ENCODE peak calls at places on chromosomes 5 and 9, in ten cellular contexts. A is body of pancreas; Z is neural crest cell; O is A549; L is B cell; P is GM12865; H is CD4-positive, alpha-beta T cell; X is adrenal gland; E is testis; N is progenitor cell of endocrine pancreas. T is an unnamed sample.

GRCh38 chr9:14209399-14209990 is 104.4 kb downstream of the NFIB start:
- DNase-seq in A (peak), Z (no peak), O (no peak), L (no peak), P (no peak), H (no peak), X (no peak), E (no peak), N (no peak), T (no peak)

GRCh38 chr9:70587143-70587710 is 172.8 kb upstream of the KLF9 start:
- DNase-seq in A (no peak), Z (no peak), O (no peak), L (no peak), P (no peak), H (no peak), X (no peak), E (no peak), N (no peak), T (no peak)

GRCh38 chr9:11973011-11973410 is 720.2 kb upstream of the TYRP1 start:
- DNase-seq in A (no peak), Z (no peak), O (no peak), L (no peak), P (no peak), H (no peak), X (no peak), E (no peak), N (no peak), T (no peak)

GRCh38 chr5:113240951-113241726 is 193.7 kb downstream of the TSSK1B start:
- DNase-seq in A (no peak), Z (no peak), O (no peak), L (no peak), P (no peak), H (no peak), X (no peak), E (no peak), N (no peak), T (no peak)

GRCh38 chr9:108687360-108687981 is 168.3 kb downstream of the ACTL7B start:
- DNase-seq in A (no peak), Z (no peak), O (no peak), L (no peak), P (peak), H (no peak), X (no peak), E (no peak), N (no peak), T (no peak)

GRCh38 chr9:93814561-93814960 is 140.6 kb downstream of the BARX1 start:
- DNase-seq in A (no peak), Z (no peak), O (no peak), L (no peak), P (no peak), H (no peak), X (no peak), E (no peak), N (no peak), T (no peak)

GRCh38 chr9:77954619-77955018 is 77.0 kb downstream of the GNAQ start:
- DNase-seq in A (no peak), Z (no peak), O (no peak), L (no peak), P (no peak), H (no peak), X (no peak), E (no peak), N (no peak), T (no peak)

GRCh38 chr9:14326264-14326826 is 12.4 kb upstream of the NFIB start:
- DNase-seq in A (no peak), Z (no peak), O (no peak), L (no peak), P (peak), H (no peak), X (no peak), E (no peak), N (no peak), T (no peak)

GRCh38 chr9:126471084-126471611 is 142.6 kb upstream of the LMX1B start:
- DNase-seq in A (peak), Z (no peak), O (no peak), L (peak), P (peak), H (peak), X (peak), E (peak), N (no peak), T (peak)

GRCh38 chr5:161547573-161548471 is 1.3 kb upstream of the GABRB2 start:
- DNase-seq in A (peak), Z (peak), O (no peak), L (no peak), P (peak), H (no peak), X (peak), E (peak), N (peak), T (no peak)

GRCh38 chr9:126615251-126615790 is 1.6 kb downstream of the LMX1B start:
- DNase-seq in A (peak), Z (no peak), O (no peak), L (no peak), P (peak), H (peak), X (no peak), E (no peak), N (no peak), T (no peak)

GRCh38 chr9:131657890-131658752 is 81.8 kb downstream of the RAPGEF1 start:
- DNase-seq in A (no peak), Z (no peak), O (peak), L (peak), P (no peak), H (no peak), X (peak), E (no peak), N (no peak), T (peak)

DNA sequence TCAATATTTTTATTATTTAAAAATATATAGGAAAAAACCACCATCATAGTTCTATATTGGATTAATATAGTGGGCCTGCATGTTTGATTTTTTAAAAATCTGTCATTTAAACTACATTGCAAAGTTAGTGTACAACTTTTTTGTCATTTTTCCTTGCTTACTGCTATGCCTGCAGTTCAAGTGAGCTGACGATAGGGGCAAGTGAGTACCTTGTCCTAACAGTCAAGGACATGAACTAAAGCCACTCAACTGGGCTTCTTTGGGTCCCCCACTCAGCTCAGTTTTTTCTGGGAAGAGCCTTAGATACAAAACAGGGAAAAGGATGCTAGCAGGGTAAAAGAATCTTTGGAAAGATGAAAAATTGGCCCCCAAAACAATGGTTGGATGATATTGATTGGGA is 269.9 kb downstream of the MAN2A1 start:
- DNase-seq in A (no peak), Z (no peak), O (no peak), L (no peak), P (peak), H (no peak), X (no peak), E (no peak), N (no peak), T (no peak)
- TF ChIP-seq CTCF in A (peak), Z (peak), O (no peak), L (no peak), P (peak), H (no peak), X (peak), E (no peak), N (peak), T (no peak)

DNA sequence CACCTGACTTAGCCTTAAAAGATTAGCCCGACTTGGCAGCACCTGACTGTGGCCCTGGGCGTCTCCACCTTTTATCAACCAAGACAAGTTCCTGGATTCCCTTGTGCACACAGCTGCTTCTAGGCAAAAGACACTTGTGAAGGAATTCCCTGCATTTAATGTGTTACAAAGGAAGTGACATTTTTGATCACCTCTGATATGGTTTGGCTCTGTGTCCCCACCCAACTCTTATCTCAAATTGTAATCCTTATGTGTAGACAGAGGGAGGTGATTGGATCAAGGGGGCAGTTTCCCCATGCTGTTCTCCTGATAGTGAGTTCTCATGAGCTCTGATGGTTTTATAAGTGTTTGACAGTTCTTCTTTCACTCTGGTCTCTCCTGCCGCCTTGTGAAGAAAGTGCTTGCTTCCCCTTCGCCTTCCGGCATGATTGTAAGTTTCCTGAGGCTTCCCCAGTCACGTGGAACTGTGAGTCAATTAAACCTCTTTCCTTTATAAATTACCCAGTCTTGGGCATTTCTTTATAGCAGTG is 2.6 kb upstream of the CPEB4 start:
- DNase-seq in A (peak), Z (no peak), O (no peak), L (peak), P (peak), H (no peak), X (peak), E (no peak), N (no peak), T (peak)
- TF ChIP-seq CTCF in A (no peak), Z (no peak), O (no peak), L (no peak), P (no peak), H (no peak), X (no peak), E (no peak), N (no peak), T (no peak)

DNA sequence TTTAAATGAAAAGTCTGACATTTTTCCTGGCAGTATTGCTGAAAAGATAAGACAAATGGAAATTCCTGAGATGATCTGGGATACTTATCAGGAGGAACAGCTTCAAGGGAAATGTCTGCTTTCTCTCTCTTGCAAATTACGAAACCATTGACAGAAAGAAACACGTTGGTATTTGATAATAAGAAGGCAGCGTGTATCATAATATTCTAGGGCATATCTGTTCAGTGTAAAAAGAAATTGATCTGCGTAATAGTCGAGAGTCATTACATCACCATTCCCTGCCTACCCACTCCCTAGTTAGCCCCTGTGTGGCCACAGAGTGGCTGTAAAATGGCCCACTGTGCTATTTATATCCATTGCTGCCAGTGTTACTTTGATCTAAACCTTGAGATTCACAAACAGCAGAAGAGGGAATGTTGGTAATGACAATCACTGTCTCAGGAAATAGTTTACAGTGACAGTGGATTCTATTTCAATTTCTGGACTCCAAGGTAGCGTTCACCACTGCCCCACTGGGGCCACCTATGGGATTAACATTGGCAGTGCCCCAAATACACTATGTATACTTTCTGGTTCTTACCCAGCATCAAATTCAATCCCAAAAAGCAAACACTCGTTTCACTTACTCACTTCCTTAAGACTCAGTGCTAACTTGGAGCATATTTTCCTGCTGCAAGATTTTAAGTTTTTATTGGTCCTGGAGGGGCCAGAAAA is 133.4 kb upstream of the GAS1 start:
- DNase-seq in A (no peak), Z (no peak), O (peak), L (no peak), P (no peak), H (no peak), X (peak), E (no peak), N (no peak), T (no peak)
- TF ChIP-seq CTCF in A (no peak), Z (peak), O (no peak), L (no peak), P (no peak), H (no peak), X (no peak), E (no peak), N (peak), T (no peak)

GRCh38 chr9:136741885-136742568 is 713 bp downstream of the LCN10 start:
- DNase-seq in A (peak), Z (no peak), O (no peak), L (peak), P (peak), H (no peak), X (no peak), E (no peak), N (no peak), T (no peak)

GRCh38 chr9:136744747-136745146 is 2.0 kb upstream of the LCN10 start:
- DNase-seq in A (no peak), Z (no peak), O (no peak), L (no peak), P (no peak), H (no peak), X (no peak), E (no peak), N (no peak), T (no peak)

GRCh38 chr9:136740971-136741884 is 1.5 kb downstream of the LCN10 start:
- DNase-seq in A (peak), Z (no peak), O (no peak), L (no peak), P (no peak), H (no peak), X (peak), E (peak), N (no peak), T (no peak)

GRCh38 chr9:136743639-136744211 is 985 bp upstream of the LCN10 start:
- DNase-seq in A (no peak), Z (no peak), O (no peak), L (no peak), P (no peak), H (no peak), X (no peak), E (no peak), N (no peak), T (no peak)

DNA sequence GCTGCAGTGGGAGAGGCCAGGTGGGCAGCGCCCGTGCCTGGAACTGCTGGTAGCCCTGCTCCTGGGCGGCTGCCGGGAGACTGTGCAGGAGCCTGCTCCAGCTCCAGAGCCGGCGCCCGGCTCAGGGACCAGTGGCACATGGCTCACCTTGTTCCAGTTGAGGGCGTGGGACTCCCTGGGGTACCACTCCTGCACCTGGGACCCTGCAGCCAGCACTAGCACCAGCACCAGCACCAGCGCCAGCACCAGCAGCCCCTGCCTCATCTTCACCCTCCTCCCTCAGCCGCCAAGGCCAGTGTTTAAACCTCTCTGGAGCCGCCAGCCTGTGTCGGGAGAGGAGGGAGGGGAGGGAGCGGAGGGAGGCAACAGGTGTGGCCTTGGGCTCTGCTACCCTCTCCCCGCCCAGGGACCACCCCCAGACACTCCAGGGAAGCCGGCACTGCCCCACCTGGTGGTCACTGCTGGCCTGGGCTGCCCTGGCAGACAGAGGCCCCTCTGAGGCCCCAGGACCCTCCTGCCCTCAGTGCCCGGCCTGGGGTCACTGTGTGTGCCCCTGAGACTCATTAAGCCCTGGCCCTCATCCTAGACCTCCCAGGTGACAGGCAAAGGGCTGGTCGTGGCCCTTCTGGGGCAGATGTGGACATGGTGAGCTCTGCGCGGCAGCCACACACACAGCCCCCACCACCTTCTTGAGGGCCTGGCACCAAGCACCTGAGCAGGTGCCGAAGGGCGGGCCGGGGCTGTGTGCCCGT is at the start of gene LCN10:
- DNase-seq in A (peak), Z (no peak), O (no peak), L (no peak), P (no peak), H (no peak), X (no peak), E (no peak), N (peak), T (no peak)
- TF ChIP-seq CTCF in A (peak), Z (peak), O (peak), L (no peak), P (no peak), H (no peak), X (no peak), E (no peak), N (peak), T (peak)

GRCh38 chr9:110815361-110815760 is 146.8 kb downstream of the MUSK start:
- DNase-seq in A (no peak), Z (no peak), O (no peak), L (no peak), P (no peak), H (no peak), X (no peak), E (no peak), N (no peak), T (no peak)

GRCh38 chr9:110820378-110820777 is 151.8 kb downstream of the MUSK start:
- DNase-seq in A (no peak), Z (no peak), O (no peak), L (no peak), P (no peak), H (no peak), X (no peak), E (no peak), N (no peak), T (no peak)

GRCh38 chr9:110821064-110821463 is 152.5 kb downstream of the MUSK start:
- DNase-seq in A (no peak), Z (no peak), O (no peak), L (no peak), P (peak), H (no peak), X (no peak), E (no peak), N (no peak), T (no peak)
- TF ChIP-seq CTCF in A (no peak), Z (no peak), O (no peak), L (no peak), P (no peak), H (no peak), X (no peak), E (no peak), N (no peak), T (no peak)

GRCh38 chr9:132798817-132799790 is 79.0 kb downstream of the AK8 start:
- DNase-seq in A (no peak), Z (no peak), O (no peak), L (no peak), P (no peak), H (no peak), X (peak), E (peak), N (no peak), T (no peak)
- TF ChIP-seq CTCF in A (no peak), Z (no peak), O (no peak), L (no peak), P (no peak), H (no peak), X (peak), E (peak), N (no peak), T (no peak)

GRCh38 chr9:87812375-87813118 is 70.1 kb upstream of the SPATA31E1 start:
- DNase-seq in A (peak), Z (no peak), O (peak), L (no peak), P (peak), H (no peak), X (peak), E (peak), N (no peak), T (no peak)
- TF ChIP-seq CTCF in A (peak), Z (peak), O (peak), L (no peak), P (peak), H (peak), X (peak), E (peak), N (peak), T (peak)

T was measured in CD14-positive monocyte.